ENCODE peak calls at places on chromosomes 13 and 19, in seven cellular contexts. M is testis, Q is adrenal gland, B is uterus, Y is transverse colon, X is Peyer's patch, E is lower leg skin. V is an unnamed sample.

GRCh38 chr13:29619995-29620394 is 24.5 kb upstream of the SLC7A1 start:
- DNase-seq in B (no peak), Y (no peak), M (no peak), X (no peak), Q (no peak), E (no peak), V (no peak)

GRCh38 chr19:750640-751423 is at the start of gene MISP:
- DNase-seq in Y (peak; percentile 95), B (no peak), Q (no peak), M (no peak), E (no peak), X (no peak), V (no peak)

GRCh38 chr13:110206170-110206569 is 100.8 kb downstream of the COL4A1 start:
- DNase-seq in B (no peak), M (no peak), Y (peak; percentile 45), X (no peak), Q (no peak), E (no peak), V (no peak)

GRCh38 chr19:904545-904944 is 8.5 kb downstream of the R3HDM4 start:
- DNase-seq in X (no peak), M (no peak), Q (no peak), B (no peak), E (no peak), Y (no peak), V (no peak)

GRCh38 chr19:18905520-18906236 is 9.7 kb upstream of the CERS1 start:
- DNase-seq in Y (no peak), M (peak; percentile 64), B (no peak), E (no peak), Q (no peak), X (no peak), V (no peak)

GRCh38 chr13:44382635-44383145 is 9.1 kb downstream of the SERP2 start:
- DNase-seq in Y (peak; percentile 58), M (peak; percentile 56), E (no peak), Q (peak; percentile 12), X (no peak), B (no peak), V (no peak)

GRCh38 chr19:40282920-40283319 is 2.2 kb downstream of the AKT2 start:
- DNase-seq in Y (no peak), E (no peak), M (no peak), X (no peak), B (no peak), Q (no peak), V (no peak)

GRCh38 chr13:56110751-56111150 is 1030.0 kb upstream of the PRR20A start:
- DNase-seq in B (no peak), Q (no peak), X (no peak), M (no peak), E (no peak), Y (no peak), V (no peak)

GRCh38 chr13:51697181-51697580 is 106.8 kb downstream of the DHRS12 start:
- DNase-seq in Y (no peak), E (no peak), M (no peak), B (no peak), Q (no peak), X (no peak), V (no peak)

GRCh38 chr13:111598751-111599150 is 278.3 kb downstream of the TEX29 start:
- DNase-seq in E (no peak), X (no peak), Y (no peak), B (no peak), Q (no peak), M (no peak), V (no peak)

GRCh38 chr13:70424428-70424827 is 316.2 kb upstream of the KLHL1 start:
- DNase-seq in X (no peak), B (no peak), E (no peak), Y (no peak), Q (no peak), M (no peak), V (no peak)

GRCh38 chr19:1250374-1251232 is 2.2 kb downstream of the MIDN start:
- DNase-seq in Y (peak; percentile 76), Q (peak; percentile 74), M (peak; percentile 73), E (no peak), X (peak; percentile 80), B (peak; percentile 75), V (no peak)

GRCh38 chr19:49911381-49912145 is 14.9 kb upstream of the IL4I1 start:
- DNase-seq in B (no peak), X (no peak), M (no peak), Y (no peak), E (no peak), Q (no peak), V (no peak)

GRCh38 chr19:49908480-49909420 is 12.1 kb upstream of the IL4I1 start:
- DNase-seq in Y (no peak), X (no peak), M (no peak), Q (no peak), E (no peak), B (no peak), V (no peak)

GRCh38 chr19:49907745-49908446 is 11.2 kb upstream of the IL4I1 start:
- DNase-seq in X (no peak), B (no peak), Q (no peak), Y (no peak), M (no peak), E (no peak), V (no peak)

GRCh38 chr19:49912965-49913685 is 15.9 kb upstream of the ATF5 start:
- DNase-seq in M (peak; percentile 62), X (no peak), E (no peak), Y (no peak), B (no peak), Q (no peak), V (no peak)

GRCh38 chr19:49910179-49910578 is 13.5 kb upstream of the IL4I1 start:
- DNase-seq in X (no peak), B (no peak), Q (no peak), M (no peak), E (no peak), Y (no peak), V (no peak)
- TF ChIP-seq POLR2A in X (no peak), B (no peak), Q (no peak), M (no peak), E (no peak), Y (no peak), V (no peak)

GRCh38 chr19:10776900-10777650 is 58.9 kb downstream of the TMED1 start:
- DNase-seq in Y (peak; percentile 26), M (no peak), Q (no peak), B (no peak), E (no peak), X (peak; percentile 53), V (no peak)

GRCh38 chr19:10784257-10784656 is 51.8 kb downstream of the TMED1 start:
- DNase-seq in B (no peak), Y (peak; percentile 34), Q (no peak), X (no peak), M (no peak), E (peak; percentile 43), V (no peak)

GRCh38 chr19:10774893-10775292 is 57.0 kb downstream of the DNM2 start:
- DNase-seq in M (no peak), X (no peak), Q (no peak), B (no peak), Y (no peak), E (no peak), V (no peak)

GRCh38 chr19:10782795-10783194 is 53.2 kb downstream of the TMED1 start:
- DNase-seq in E (no peak), M (no peak), X (no peak), Q (no peak), Y (no peak), B (no peak), V (no peak)

GRCh38 chr19:10780368-10780767 is 55.6 kb downstream of the TMED1 start:
- DNase-seq in X (peak; percentile 21), Q (peak; percentile 58), E (peak; percentile 63), B (peak; percentile 58), M (peak; percentile 35), Y (peak; percentile 42), V (no peak)
- TF ChIP-seq POLR2A in X (no peak), Q (no peak), E (no peak), B (no peak), M (no peak), Y (no peak), V (no peak)

GRCh38 chr13:75896271-75896670 is 260.1 kb downstream of the LMO7 start:
- DNase-seq in E (no peak), X (no peak), B (no peak), Y (no peak), M (no peak), Q (no peak), V (no peak)
- TF ChIP-seq POLR2A in E (no peak), X (no peak), B (no peak), Y (no peak), M (no peak), Q (no peak), V (no peak)

GRCh38 chr19:46860846-46861690 is at the start of gene ARHGAP35:
- DNase-seq in B (peak; percentile 30), Q (peak; percentile 35), X (no peak), M (no peak), E (no peak), Y (peak; percentile 43), V (peak; percentile 85)
- TF ChIP-seq POLR2A in B (no peak), Q (no peak), X (no peak), M (no peak), E (no peak), Y (no peak), V (no peak)

GRCh38 chr19:44855606-44856005 is 9.5 kb downstream of the NECTIN2 start:
- DNase-seq in B (no peak), Y (no peak), E (no peak), X (no peak), M (no peak), Q (no peak), V (no peak)

GRCh38 chr19:44850641-44851109 is 4.6 kb downstream of the NECTIN2 start:
- DNase-seq in E (no peak), Y (no peak), X (no peak), Q (peak; percentile 60), B (peak; percentile 22), M (peak; percentile 47), V (no peak)

GRCh38 chr19:44851427-44851826 is 5.3 kb downstream of the NECTIN2 start:
- DNase-seq in E (no peak), X (no peak), Q (no peak), B (no peak), Y (no peak), M (no peak), V (no peak)

GRCh38 chr19:44857837-44858236 is 11.7 kb downstream of the NECTIN2 start:
- DNase-seq in B (no peak), X (no peak), Y (no peak), M (no peak), Q (no peak), E (no peak), V (no peak)

GRCh38 chr19:44856438-44857083 is 10.5 kb downstream of the NECTIN2 start:
- DNase-seq in E (no peak), M (no peak), Y (no peak), Q (no peak), B (no peak), X (no peak), V (no peak)
- TF ChIP-seq POLR2A in E (no peak), M (no peak), Y (no peak), Q (no peak), B (no peak), X (no peak), V (no peak)

GRCh38 chr19:38667552-38668205 is 20.2 kb downstream of the ACTN4 start:
- DNase-seq in Y (no peak), Q (peak; percentile 56), X (no peak), M (no peak), B (no peak), E (no peak), V (no peak)
- TF ChIP-seq POLR2A in Y (no peak), Q (peak; percentile 42), X (no peak), M (no peak), B (no peak), E (no peak), V (no peak)

GRCh38 chr19:42401365-42402303 is 11.5 kb upstream of the CNFN start:
- DNase-seq in X (peak; percentile 94), B (peak; percentile 87), Y (peak; percentile 83), M (peak; percentile 93), E (peak; percentile 63), Q (peak; percentile 83), V (peak; percentile 67)
- TF ChIP-seq POLR2A in X (no peak), B (no peak), Y (no peak), M (no peak), E (no peak), Q (peak; percentile 68), V (no peak)